ENCODE peak calls at places on chromosomes 3 and 15, in nine cellular contexts. U is activated naive CD8-positive, alpha-beta T cell treated with anti-CD3 and anti-CD28 coated beads, Interleukin-2, amount 10 ng/mL, durations not matched to agents 7 days and 5 days; T is A549; X is stimulated activated naive CD8-positive, alpha-beta T cell treated with anti-CD3 and anti-CD28 coated beads, Interleukin-15, Interleukin-2, amounts not matched to agents 100 U/mL and 50 U/mL, for 24 hours; J is left cardiac atrium; B is psoas muscle; O is mucosa of descending colon; G is activated CD8-positive, alpha-beta memory T cell treated with anti-CD3 and anti-CD28 coated beads, Interleukin-2, amount 10 ng/mL, durations not matched to agents 7 days and 5 days; Z is pancreas. A is an unnamed sample.

GRCh38 chr3:119571688-119572087 is 7.6 kb upstream of the ADPRH start:
- ATAC-seq in U (no peak), T (no peak), X (no peak), J (peak), B (no peak), O (no peak), G (no peak), Z (no peak), A (no peak)

GRCh38 chr3:123769360-123769743 is 114.8 kb downstream of the MYLK start:
- ATAC-seq in U (no peak), T (no peak), X (no peak), J (no peak), B (no peak), O (peak), G (no peak), Z (peak), A (no peak)

GRCh38 chr3:189797103-189797850 is 166.1 kb downstream of the TP63 start:
- ATAC-seq in U (no peak), T (no peak), X (no peak), J (no peak), B (peak), O (no peak), G (no peak), Z (no peak), A (no peak)

GRCh38 chr15:26394801-26395200 is 378.1 kb downstream of the GABRB3 start:
- ATAC-seq in U (no peak), T (no peak), X (no peak), J (peak), B (no peak), O (no peak), G (no peak), Z (no peak), A (no peak)

GRCh38 chr15:77030042-77030927 is 35.4 kb downstream of the PSTPIP1 start:
- ATAC-seq in U (no peak), T (peak), X (no peak), J (no peak), B (no peak), O (peak), G (no peak), Z (no peak), A (no peak)

GRCh38 chr15:23002920-23003319 is 22.8 kb upstream of the CYFIP1 start:
- ATAC-seq in U (no peak), T (no peak), X (no peak), J (peak), B (no peak), O (no peak), G (no peak), Z (no peak), A (no peak)

GRCh38 chr3:23161896-23162570 is 41.1 kb upstream of the UBE2E2 start:
- ATAC-seq in U (no peak), T (no peak), X (peak), J (no peak), B (no peak), O (no peak), G (no peak), Z (no peak), A (peak)

GRCh38 chr3:179677884-179678283 is 25.0 kb downstream of the USP13 start:
- ATAC-seq in U (no peak), T (no peak), X (no peak), J (peak), B (no peak), O (no peak), G (no peak), Z (no peak), A (no peak)

GRCh38 chr15:42695527-42696071 is 41.3 kb downstream of the CDAN1 start:
- ATAC-seq in U (no peak), T (no peak), X (no peak), J (no peak), B (no peak), O (no peak), G (no peak), Z (no peak), A (no peak)

GRCh38 chr15:90883971-90884718 is at the start of gene FES:
- ATAC-seq in U (no peak), T (no peak), X (peak), J (peak), B (peak), O (peak), G (no peak), Z (peak), A (no peak)

GRCh38 chr3:153601422-153601853 is 439.4 kb downstream of the RAP2B start:
- ATAC-seq in U (no peak), T (no peak), X (no peak), J (peak), B (no peak), O (no peak), G (no peak), Z (no peak), A (no peak)

GRCh38 chr15:101053261-101053660 is 134.1 kb downstream of the LRRK1 start:
- ATAC-seq in U (no peak), T (no peak), X (no peak), J (no peak), B (no peak), O (no peak), G (no peak), Z (no peak), A (no peak)

GRCh38 chr3:18649666-18650363 is 224.7 kb upstream of the SATB1 start:
- ATAC-seq in U (peak), T (no peak), X (peak), J (no peak), B (no peak), O (no peak), G (peak), Z (no peak), A (peak)

GRCh38 chr3:41863024-41863423 is 98.9 kb downstream of the ULK4 start:
- ATAC-seq in U (no peak), T (peak), X (no peak), J (no peak), B (no peak), O (peak), G (no peak), Z (no peak), A (no peak)

GRCh38 chr15:52020253-52021085 is 1.4 kb downstream of the MAPK6 start:
- ATAC-seq in U (no peak), T (peak), X (no peak), J (no peak), B (no peak), O (no peak), G (no peak), Z (peak), A (no peak)

GRCh38 chr3:45127130-45127822 is 18.9 kb downstream of the CDCP1 start:
- ATAC-seq in U (no peak), T (no peak), X (no peak), J (no peak), B (no peak), O (no peak), G (no peak), Z (no peak), A (no peak)

GRCh38 chr3:144843099-144843498 is 871.5 kb downstream of the DIPK2A start:
- ATAC-seq in U (no peak), T (no peak), X (no peak), J (no peak), B (no peak), O (no peak), G (no peak), Z (no peak), A (no peak)

GRCh38 chr15:89278307-89278706 is 34.5 kb downstream of the FANCI start:
- ATAC-seq in U (no peak), T (no peak), X (peak), J (no peak), B (no peak), O (no peak), G (no peak), Z (no peak), A (peak)

GRCh38 chr3:23159929-23160328 is 43.2 kb upstream of the UBE2E2 start:
- ATAC-seq in U (no peak), T (peak), X (no peak), J (no peak), B (peak), O (no peak), G (no peak), Z (peak), A (no peak)

GRCh38 chr3:62343755-62344154 is 29.6 kb downstream of the FEZF2 start:
- ATAC-seq in U (no peak), T (no peak), X (no peak), J (no peak), B (no peak), O (no peak), G (no peak), Z (no peak), A (no peak)

GRCh38 chr3:107117922-107118576 is 259.2 kb upstream of the CCDC54 start:
- ATAC-seq in U (no peak), T (peak), X (no peak), J (peak), B (no peak), O (no peak), G (no peak), Z (peak), A (no peak)

GRCh38 chr15:80703965-80704364 is 8.9 kb downstream of the ABHD17C start:
- ATAC-seq in U (no peak), T (no peak), X (no peak), J (no peak), B (no peak), O (no peak), G (no peak), Z (no peak), A (no peak)

GRCh38 chr3:1172642-1173041 is 79.8 kb downstream of the CNTN6 start:
- ATAC-seq in U (no peak), T (no peak), X (no peak), J (no peak), B (no peak), O (no peak), G (no peak), Z (no peak), A (no peak)

GRCh38 chr3:135513106-135514063 is 452.1 kb upstream of the PPP2R3A start:
- ATAC-seq in U (no peak), T (peak), X (no peak), J (no peak), B (peak), O (no peak), G (no peak), Z (no peak), A (peak)

GRCh38 chr3:53134631-53135232 is 4.5 kb upstream of the RFT1 start:
- ATAC-seq in U (peak), T (peak), X (peak), J (peak), B (peak), O (peak), G (peak), Z (peak), A (peak)

GRCh38 chr3:50622881-50623280 is 5.9 kb downstream of the MAPKAPK3 start:
- ATAC-seq in U (no peak), T (no peak), X (no peak), J (no peak), B (no peak), O (no peak), G (no peak), Z (no peak), A (no peak)

GRCh38 chr3:18188491-18188890 is 236.6 kb downstream of the SATB1 start:
- ATAC-seq in U (no peak), T (no peak), X (no peak), J (no peak), B (no peak), O (no peak), G (no peak), Z (no peak), A (no peak)

GRCh38 chr3:151792411-151792810 is 21.5 kb upstream of the AADAC start:
- ATAC-seq in U (no peak), T (peak), X (no peak), J (no peak), B (no peak), O (no peak), G (no peak), Z (peak), A (no peak)

GRCh38 chr3:183350164-183350563 is 78.3 kb downstream of the MCF2L2 start:
- ATAC-seq in U (peak), T (no peak), X (peak), J (no peak), B (no peak), O (peak), G (peak), Z (no peak), A (peak)

GRCh38 chr3:123758081-123758564 is 126.0 kb downstream of the MYLK start:
- ATAC-seq in U (no peak), T (peak), X (no peak), J (no peak), B (no peak), O (no peak), G (no peak), Z (peak), A (no peak)

GRCh38 chr3:49930922-49931321 is 1.3 kb upstream of the MON1A start:
- ATAC-seq in U (no peak), T (no peak), X (no peak), J (no peak), B (no peak), O (no peak), G (no peak), Z (peak), A (no peak)

GRCh38 chr3:134197681-134198261 is 52.9 kb downstream of the RYK start:
- ATAC-seq in U (peak), T (peak), X (peak), J (peak), B (peak), O (peak), G (peak), Z (peak), A (peak)

GRCh38 chr3:23805228-23805880 is 401 bp upstream of the UBE2E1 start:
- ATAC-seq in U (no peak), T (peak), X (no peak), J (no peak), B (no peak), O (no peak), G (no peak), Z (peak), A (no peak)

GRCh38 chr3:63955830-63956545 is 43.8 kb upstream of the SCAANT1 start:
- ATAC-seq in U (no peak), T (no peak), X (no peak), J (no peak), B (no peak), O (no peak), G (no peak), Z (peak), A (no peak)

GRCh38 chr3:173932624-173933023 is 535.1 kb downstream of the NLGN1 start:
- ATAC-seq in U (no peak), T (no peak), X (no peak), J (no peak), B (no peak), O (no peak), G (no peak), Z (peak), A (no peak)

A was measured in activated CD4-positive, CD25-positive, alpha-beta regulatory T cell treated with anti-CD3 and anti-CD28 coated beads, Interleukin-2, amount 50 U/mL, for 24 hours.